ENCODE peak calls at places on chromosomes 6 and 20, in four cellular contexts. One of them, this sample, is unnamed. For H3K4me1, the result is how much of the 10 kb centered on the place peaks cover.

GRCh38 chr6:34317172-34317477 is 68.3 kb upstream of the SMIM29 start:
- DNase-seq in effector memory CD4-positive, alpha-beta T cell: no peak
- DNase-seq in naive thymus-derived CD4-positive, alpha-beta T cell: no peak
- DNase-seq in A549: no peak
- DNase-seq in this sample: no peak

GRCh38 chr6:144840619-144841018 is 555.5 kb downstream of the UTRN start:
- DNase-seq in effector memory CD4-positive, alpha-beta T cell: no peak
- DNase-seq in naive thymus-derived CD4-positive, alpha-beta T cell: no peak
- DNase-seq in A549: no peak
- DNase-seq in this sample: no peak

GRCh38 chr6:96878101-96878500 is 19.6 kb downstream of the NDUFAF4 start:
- DNase-seq in effector memory CD4-positive, alpha-beta T cell: no peak
- DNase-seq in naive thymus-derived CD4-positive, alpha-beta T cell: no peak
- DNase-seq in A549: no peak
- DNase-seq in this sample: no peak

GRCh38 chr6:124294572-124294971 is 490.9 kb downstream of the NKAIN2 start:
- DNase-seq in effector memory CD4-positive, alpha-beta T cell: no peak
- DNase-seq in naive thymus-derived CD4-positive, alpha-beta T cell: no peak
- DNase-seq in A549: no peak
- DNase-seq in this sample: no peak

GRCh38 chr20:44586289-44586911 is 4.0 kb downstream of the PKIG start:
- DNase-seq in effector memory CD4-positive, alpha-beta T cell: no peak
- DNase-seq in naive thymus-derived CD4-positive, alpha-beta T cell: no peak
- DNase-seq in A549: no peak
- DNase-seq in this sample: no peak

GRCh38 chr6:3324262-3324942 is 65.7 kb downstream of the PSMG4 start:
- DNase-seq in effector memory CD4-positive, alpha-beta T cell: no peak
- DNase-seq in naive thymus-derived CD4-positive, alpha-beta T cell: no peak
- DNase-seq in A549: peak
- DNase-seq in this sample: no peak

GRCh38 chr6:137489410-137490371 is 4.5 kb downstream of the OLIG3 start:
- DNase-seq in effector memory CD4-positive, alpha-beta T cell: no peak
- DNase-seq in naive thymus-derived CD4-positive, alpha-beta T cell: no peak
- DNase-seq in A549: no peak
- DNase-seq in this sample: peak

GRCh38 chr6:77292564-77293546 is 170.4 kb downstream of the HTR1B start:
- DNase-seq in effector memory CD4-positive, alpha-beta T cell: no peak
- DNase-seq in naive thymus-derived CD4-positive, alpha-beta T cell: no peak
- DNase-seq in A549: peak
- DNase-seq in this sample: no peak

GRCh38 chr6:131765853-131766135 is 42.0 kb upstream of the ENPP1 start:
- DNase-seq in effector memory CD4-positive, alpha-beta T cell: no peak
- DNase-seq in naive thymus-derived CD4-positive, alpha-beta T cell: no peak
- DNase-seq in A549: no peak
- DNase-seq in this sample: no peak

DNA sequence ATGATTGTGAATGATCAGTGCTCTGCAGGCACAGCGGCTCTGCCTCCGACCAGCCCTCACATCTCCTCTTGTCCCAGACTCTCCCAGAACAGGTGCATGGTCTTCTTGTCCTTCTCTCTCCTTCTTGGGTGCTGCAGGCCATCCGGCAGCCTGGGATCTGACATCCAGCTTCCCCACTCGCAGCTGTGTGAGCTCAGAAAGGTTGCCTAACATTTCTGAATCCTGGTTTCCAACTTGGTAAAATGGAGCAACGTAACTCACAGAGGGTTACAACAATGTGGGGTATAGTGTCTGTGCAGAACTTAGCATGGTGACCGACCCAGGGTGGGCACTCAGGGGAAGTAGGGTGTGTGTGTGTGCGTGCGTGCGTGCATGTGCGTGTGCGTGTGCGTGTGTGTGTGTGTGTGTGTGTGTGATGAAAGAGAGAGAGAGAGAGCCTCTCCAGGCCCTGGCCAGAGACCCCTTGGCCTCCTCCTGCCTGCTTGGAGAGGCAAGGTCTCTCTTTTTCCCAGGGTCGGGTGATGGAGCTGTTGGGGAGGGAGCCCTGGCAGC is 110.1 kb downstream of the SNX5 start:
- DNase-seq in effector memory CD4-positive, alpha-beta T cell: no peak
- DNase-seq in naive thymus-derived CD4-positive, alpha-beta T cell: no peak
- DNase-seq in A549: no peak
- DNase-seq in this sample: no peak
- H3K27ac ChIP-seq in effector memory CD4-positive, alpha-beta T cell: no peak
- H3K27ac ChIP-seq in naive thymus-derived CD4-positive, alpha-beta T cell: no peak
- H3K27ac ChIP-seq in A549: no peak
- H3K27ac ChIP-seq in this sample: no peak

GRCh38 chr6:15259766-15260098 is 13.9 kb downstream of the JARID2 start:
- DNase-seq in effector memory CD4-positive, alpha-beta T cell: no peak
- DNase-seq in naive thymus-derived CD4-positive, alpha-beta T cell: no peak
- DNase-seq in A549: no peak
- DNase-seq in this sample: no peak
- H3K4me1 ChIP-seq in effector memory CD4-positive, alpha-beta T cell: under half
- H3K4me1 ChIP-seq in naive thymus-derived CD4-positive, alpha-beta T cell: under half
- H3K4me1 ChIP-seq in A549: under half
- H3K4me1 ChIP-seq in this sample: half or more

DNA sequence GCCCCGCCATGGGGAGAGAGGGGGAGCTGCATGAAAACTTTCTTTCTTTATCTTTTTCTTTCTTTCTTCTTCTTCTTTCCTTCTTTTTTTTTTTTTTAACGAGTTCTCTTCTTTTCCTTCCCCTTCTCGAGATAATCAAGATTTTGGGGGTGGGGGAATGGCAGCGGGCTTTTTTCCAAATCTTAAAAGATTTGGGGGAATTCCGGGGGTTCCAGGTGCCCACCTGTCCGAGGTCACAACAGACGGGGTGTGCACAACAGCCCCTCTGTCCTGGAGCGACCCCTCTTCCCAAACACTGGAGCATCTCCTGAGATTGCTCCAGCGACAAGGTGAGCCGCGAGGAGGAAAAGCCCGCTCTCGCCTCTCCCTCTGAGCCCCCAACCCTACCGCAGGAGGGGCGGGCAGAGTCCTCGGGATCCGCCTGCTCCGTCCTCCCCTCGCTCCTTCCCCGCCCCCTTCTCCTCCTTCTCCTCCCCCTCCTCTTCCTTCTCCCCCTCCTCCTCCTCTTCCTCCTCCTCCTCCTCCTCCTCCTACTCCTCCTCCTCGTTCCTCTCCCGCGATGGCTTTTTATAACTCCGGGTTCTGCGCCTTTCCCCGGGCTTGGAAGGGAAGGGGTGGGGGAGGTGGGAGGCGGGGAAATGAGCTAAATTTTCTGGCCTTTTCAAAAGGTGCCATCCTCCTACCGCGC is 694 bp upstream of the KCNB1 start:
- DNase-seq in effector memory CD4-positive, alpha-beta T cell: no peak
- DNase-seq in naive thymus-derived CD4-positive, alpha-beta T cell: no peak
- DNase-seq in A549: no peak
- DNase-seq in this sample: no peak
- H3K4me3 ChIP-seq in effector memory CD4-positive, alpha-beta T cell: no peak
- H3K4me3 ChIP-seq in naive thymus-derived CD4-positive, alpha-beta T cell: no peak
- H3K4me3 ChIP-seq in A549: peak
- H3K4me3 ChIP-seq in this sample: no peak

GRCh38 chr6:148251286-148251685 is 91.4 kb upstream of the SASH1 start:
- DNase-seq in effector memory CD4-positive, alpha-beta T cell: no peak
- DNase-seq in naive thymus-derived CD4-positive, alpha-beta T cell: peak
- DNase-seq in A549: no peak
- DNase-seq in this sample: no peak

GRCh38 chr6:148249160-148249559 is 93.5 kb upstream of the SASH1 start:
- DNase-seq in effector memory CD4-positive, alpha-beta T cell: no peak
- DNase-seq in naive thymus-derived CD4-positive, alpha-beta T cell: no peak
- DNase-seq in A549: no peak
- DNase-seq in this sample: no peak

GRCh38 chr6:148242180-148242579 is 100.5 kb upstream of the SASH1 start:
- DNase-seq in effector memory CD4-positive, alpha-beta T cell: no peak
- DNase-seq in naive thymus-derived CD4-positive, alpha-beta T cell: no peak
- DNase-seq in A549: no peak
- DNase-seq in this sample: no peak

GRCh38 chr6:148251891-148252290 is 90.7 kb upstream of the SASH1 start:
- DNase-seq in effector memory CD4-positive, alpha-beta T cell: no peak
- DNase-seq in naive thymus-derived CD4-positive, alpha-beta T cell: no peak
- DNase-seq in A549: no peak
- DNase-seq in this sample: no peak

DNA sequence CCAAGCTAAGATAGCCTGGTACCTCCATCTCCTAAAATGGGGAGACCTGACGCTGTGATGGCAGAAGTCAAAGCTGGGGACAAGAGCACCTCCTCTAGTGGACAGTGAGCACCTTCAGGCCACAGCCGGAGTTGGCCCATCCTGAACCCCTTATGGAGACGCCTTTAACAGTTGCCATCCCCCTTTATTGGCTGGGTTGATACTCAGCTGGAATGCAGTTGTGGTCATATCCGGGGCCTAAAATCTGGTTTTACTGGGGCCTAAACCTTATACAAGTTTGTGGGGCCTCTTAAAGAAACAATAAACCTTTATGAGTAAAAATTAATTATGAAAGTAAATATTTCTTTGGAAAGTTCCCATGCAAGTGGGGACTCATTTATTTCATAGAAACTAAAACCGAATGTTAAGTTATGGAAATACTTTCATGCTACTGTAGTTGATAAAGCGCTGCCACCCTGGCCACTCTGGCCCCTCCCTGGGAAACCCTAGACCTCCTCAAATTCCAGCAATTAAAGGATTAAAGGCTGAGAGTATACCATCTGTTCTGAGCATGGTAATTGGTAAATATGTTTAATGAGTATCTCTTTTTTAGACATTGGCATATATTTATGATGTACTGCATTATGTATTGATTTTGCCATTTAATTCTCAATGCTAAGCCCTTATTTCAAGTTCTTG is 95.1 kb upstream of the SASH1 start:
- DNase-seq in effector memory CD4-positive, alpha-beta T cell: no peak
- DNase-seq in naive thymus-derived CD4-positive, alpha-beta T cell: no peak
- DNase-seq in A549: no peak
- DNase-seq in this sample: no peak
- H3K27ac ChIP-seq in effector memory CD4-positive, alpha-beta T cell: no peak
- H3K27ac ChIP-seq in naive thymus-derived CD4-positive, alpha-beta T cell: no peak
- H3K27ac ChIP-seq in A549: no peak
- H3K27ac ChIP-seq in this sample: no peak

DNA sequence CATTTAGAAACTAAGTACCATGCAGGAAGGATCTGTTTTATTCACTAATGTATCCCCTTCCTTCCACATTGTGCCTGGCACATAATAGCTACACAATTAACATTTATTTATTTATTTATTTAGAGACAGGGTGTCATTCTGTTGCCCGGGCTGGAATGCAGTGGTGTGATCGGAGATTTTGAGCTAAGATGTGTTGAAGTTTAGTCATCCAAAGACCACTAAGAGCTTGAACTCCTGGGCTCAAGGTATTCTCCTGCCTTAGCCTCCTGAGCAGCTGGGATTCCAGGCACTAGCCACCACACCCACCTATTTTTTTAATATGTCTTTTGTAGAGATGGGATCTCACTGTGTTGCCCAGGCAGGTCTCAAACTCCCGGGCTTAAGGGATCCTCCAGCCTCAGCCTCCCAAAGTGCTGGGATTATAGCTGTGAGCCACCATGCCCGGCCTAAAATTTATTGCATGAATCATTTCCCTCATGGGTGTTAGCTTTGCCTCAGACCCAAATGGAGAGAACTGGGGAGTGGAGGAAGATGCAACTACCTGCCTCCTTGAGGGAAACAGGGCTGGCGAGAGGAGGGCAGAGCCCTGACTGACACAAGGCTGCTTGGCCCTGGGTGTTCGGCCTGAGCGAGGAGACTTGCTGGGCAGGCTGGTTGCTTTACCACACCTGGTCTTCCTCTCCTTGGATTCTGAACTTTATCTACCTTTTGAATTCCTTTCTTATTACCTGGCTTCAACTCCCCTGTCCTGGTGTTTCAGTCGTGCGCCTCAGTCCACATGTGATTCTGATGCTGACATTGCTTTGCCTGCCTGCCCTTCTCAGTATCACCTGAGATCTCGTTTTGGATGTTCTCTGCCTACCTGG is 1.7 kb upstream of the DYNLT1 start:
- DNase-seq in effector memory CD4-positive, alpha-beta T cell: no peak
- DNase-seq in naive thymus-derived CD4-positive, alpha-beta T cell: no peak
- DNase-seq in A549: no peak
- DNase-seq in this sample: no peak
- H3K4me1 ChIP-seq in effector memory CD4-positive, alpha-beta T cell: half or more
- H3K4me1 ChIP-seq in naive thymus-derived CD4-positive, alpha-beta T cell: under half
- H3K4me1 ChIP-seq in A549: under half
- H3K4me1 ChIP-seq in this sample: half or more

GRCh38 chr6:37864250-37864649 is 44.7 kb downstream of the ZFAND3 start:
- DNase-seq in effector memory CD4-positive, alpha-beta T cell: no peak
- DNase-seq in naive thymus-derived CD4-positive, alpha-beta T cell: no peak
- DNase-seq in A549: no peak
- DNase-seq in this sample: no peak

GRCh38 chr6:37862992-37863391 is 43.5 kb downstream of the ZFAND3 start:
- DNase-seq in effector memory CD4-positive, alpha-beta T cell: no peak
- DNase-seq in naive thymus-derived CD4-positive, alpha-beta T cell: no peak
- DNase-seq in A549: no peak
- DNase-seq in this sample: no peak

GRCh38 chr6:37862415-37862814 is 42.9 kb downstream of the ZFAND3 start:
- DNase-seq in effector memory CD4-positive, alpha-beta T cell: no peak
- DNase-seq in naive thymus-derived CD4-positive, alpha-beta T cell: no peak
- DNase-seq in A549: no peak
- DNase-seq in this sample: no peak

GRCh38 chr6:37860226-37860839 is 40.8 kb downstream of the ZFAND3 start:
- DNase-seq in effector memory CD4-positive, alpha-beta T cell: peak
- DNase-seq in naive thymus-derived CD4-positive, alpha-beta T cell: peak
- DNase-seq in A549: peak
- DNase-seq in this sample: no peak

DNA sequence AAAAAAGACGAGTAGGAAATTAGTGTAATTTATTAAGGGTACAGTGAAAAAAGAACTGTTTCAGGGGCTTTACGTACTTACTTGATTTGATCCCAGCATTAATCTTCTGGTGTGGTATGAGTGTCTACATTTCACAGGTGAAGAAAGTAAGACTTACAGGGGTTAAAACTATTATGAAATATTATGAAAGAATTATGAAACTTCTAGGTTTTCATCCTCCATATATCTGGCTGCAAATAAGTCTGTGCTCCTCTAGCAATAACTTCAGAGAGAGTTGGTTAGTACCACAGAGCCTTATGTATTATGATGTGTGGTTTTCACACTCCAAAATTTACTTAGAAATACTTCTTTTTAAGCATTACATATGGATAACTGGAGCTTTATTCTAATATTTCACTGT is 41.9 kb downstream of the ZFAND3 start:
- DNase-seq in effector memory CD4-positive, alpha-beta T cell: no peak
- DNase-seq in naive thymus-derived CD4-positive, alpha-beta T cell: no peak
- DNase-seq in A549: no peak
- DNase-seq in this sample: no peak
- H3K4me3 ChIP-seq in effector memory CD4-positive, alpha-beta T cell: no peak
- H3K4me3 ChIP-seq in naive thymus-derived CD4-positive, alpha-beta T cell: no peak
- H3K4me3 ChIP-seq in A549: no peak
- H3K4me3 ChIP-seq in this sample: no peak

This sample was measured in left lung.